ENCODE peak calls at places on chromosomes 5 and 9, in six cellular contexts. X is H9, G is H1, A is kidney tubule cell, J is NCI-H510A, N is mesothelial cell of epicardium. C is an unnamed sample.

GRCh38 chr5:162139190-162139589 is 71.6 kb downstream of the GABRG2 start:
- DNase-seq in N (no peak), X (no peak), A (no peak), J (no peak), G (no peak), C (no peak)

GRCh38 chr9:131981116-131981847 is 98.4 kb downstream of the MED27 start:
- DNase-seq in G (no peak), X (no peak), A (no peak), J (no peak), N (no peak), C (no peak)

GRCh38 chr5:89536020-89536419 is 653.0 kb upstream of the MEF2C start:
- DNase-seq in J (no peak), A (no peak), X (no peak), N (no peak), G (no peak), C (no peak)

GRCh38 chr9:128026255-128027165 is 40.6 kb downstream of the NAIF1 start:
- DNase-seq in X (no peak), G (no peak), J (no peak), N (no peak), A (no peak), C (no peak)

GRCh38 chr5:44321176-44321575 is 68.0 kb downstream of the FGF10 start:
- DNase-seq in G (no peak), A (no peak), J (no peak), X (no peak), N (no peak), C (no peak)

GRCh38 chr5:140273401-140273877 is 29.5 kb downstream of the PFDN1 start:
- DNase-seq in X (no peak), G (no peak), N (no peak), J (no peak), A (no peak), C (no peak)

GRCh38 chr5:106454651-106455415 is 1215.9 kb downstream of the EFNA5 start:
- DNase-seq in N (no peak), J (no peak), X (peak), G (peak), A (peak), C (peak)

GRCh38 chr5:142866563-142867275 is 96.5 kb downstream of the ARHGAP26 start:
- DNase-seq in N (peak), G (no peak), X (peak), A (peak), J (peak), C (no peak)

GRCh38 chr9:134329886-134330285 is 3.6 kb downstream of the RXRA start:
- DNase-seq in G (no peak), A (peak), N (no peak), X (no peak), J (no peak), C (no peak)

GRCh38 chr9:38066907-38067610 is 2.0 kb downstream of the SHB start:
- DNase-seq in G (no peak), N (no peak), J (no peak), X (no peak), A (peak), C (no peak)